ENCODE peak calls at places on chromosome 12, in four cellular contexts. X is WTC11, C is HepG2, R is GM12878. B is an unnamed sample.

GRCh38 chr12:109513977-109514376 is 36.5 kb downstream of the UBE3B start:
- DNase-seq in X (no peak), C (no peak), R (no peak), B (no peak)

GRCh38 chr12:13982010-13982409 is 608 bp upstream of the GRIN2B start:
- DNase-seq in X (peak), C (no peak), R (no peak), B (peak)

GRCh38 chr12:49684310-49684854 is 22.8 kb downstream of the FMNL3 start:
- DNase-seq in X (no peak), C (no peak), R (no peak), B (no peak)

GRCh38 chr12:83461326-83461985 is 774.8 kb downstream of the TMTC2 start:
- DNase-seq in X (no peak), C (no peak), R (no peak), B (no peak)

GRCh38 chr12:28569698-28570411 is 379.6 kb downstream of the CCDC91 start:
- DNase-seq in X (no peak), C (no peak), R (no peak), B (peak)

GRCh38 chr12:19234991-19235876 is 105.7 kb downstream of the PLEKHA5 start:
- DNase-seq in X (no peak), C (peak), R (no peak), B (no peak)

GRCh38 chr12:49671051-49671765 is 36.0 kb downstream of the FMNL3 start:
- DNase-seq in X (no peak), C (no peak), R (no peak), B (peak)

GRCh38 chr12:89693639-89694202 is 14.9 kb downstream of the ATP2B1 start:
- DNase-seq in X (no peak), C (no peak), R (no peak), B (no peak)

GRCh38 chr12:76637807-76638206 is 78.2 kb upstream of the OSBPL8 start:
- DNase-seq in X (no peak), C (no peak), R (no peak), B (no peak)

GRCh38 chr12:96401061-96401871 is 1.0 kb upstream of the CDK17 start:
- DNase-seq in X (no peak), C (peak), R (peak), B (peak)

GRCh38 chr12:124125472-124125871 is 152.5 kb downstream of the ZNF664 start:
- DNase-seq in X (no peak), C (no peak), R (peak), B (no peak)

GRCh38 chr12:113208041-113208934 is 13.0 kb upstream of the TPCN1 start:
- DNase-seq in X (no peak), C (no peak), R (peak), B (no peak)

GRCh38 chr12:75389706-75390105 is 1.2 kb upstream of the GLIPR1L2 start:
- DNase-seq in X (no peak), C (no peak), R (no peak), B (no peak)

GRCh38 chr12:75390899-75391538 is at the start of gene GLIPR1L2:
- DNase-seq in X (peak), C (peak), R (peak), B (peak)

GRCh38 chr12:75390156-75390898 is 562 bp upstream of the GLIPR1L2 start:
- DNase-seq in X (no peak), C (no peak), R (no peak), B (no peak)

GRCh38 chr12:75389061-75389460 is 1.8 kb upstream of the GLIPR1L2 start:
- DNase-seq in X (no peak), C (no peak), R (no peak), B (no peak)
- TF ChIP-seq TCF7 in X (no peak), C (no peak), R (no peak), B (no peak)

DNA sequence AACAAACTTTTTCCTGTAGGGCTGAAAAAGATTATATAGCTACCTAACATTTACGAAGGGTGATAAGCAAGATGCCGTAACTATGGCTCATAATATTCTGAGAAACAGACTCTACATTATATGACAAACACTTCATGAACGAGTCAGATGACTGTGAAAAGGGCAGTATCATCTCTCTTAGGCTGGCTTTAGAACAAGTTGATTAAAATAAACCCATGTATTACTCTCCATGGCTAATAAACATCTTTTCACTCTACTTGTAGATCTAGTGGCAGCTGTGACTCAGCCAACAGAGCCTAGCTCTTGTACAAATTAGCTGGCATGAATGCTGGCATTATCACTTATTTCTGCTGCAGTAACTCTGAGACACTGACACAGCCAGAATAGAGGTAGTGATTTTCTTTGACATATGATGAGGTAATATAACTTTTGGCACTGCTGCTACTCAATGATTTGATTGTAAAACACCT is 47.1 kb downstream of the SLC2A13 start:
- DNase-seq in X (no peak), C (no peak), R (no peak), B (no peak)
- TF ChIP-seq ETV6 in X (no peak), C (no peak), R (no peak), B (no peak)

GRCh38 chr12:65682145-65682544 is 142.1 kb upstream of the HMGA2 start:
- DNase-seq in X (no peak), C (no peak), R (no peak), B (no peak)
- TF ChIP-seq TCF7 in X (no peak), C (no peak), R (no peak), B (no peak)

DNA sequence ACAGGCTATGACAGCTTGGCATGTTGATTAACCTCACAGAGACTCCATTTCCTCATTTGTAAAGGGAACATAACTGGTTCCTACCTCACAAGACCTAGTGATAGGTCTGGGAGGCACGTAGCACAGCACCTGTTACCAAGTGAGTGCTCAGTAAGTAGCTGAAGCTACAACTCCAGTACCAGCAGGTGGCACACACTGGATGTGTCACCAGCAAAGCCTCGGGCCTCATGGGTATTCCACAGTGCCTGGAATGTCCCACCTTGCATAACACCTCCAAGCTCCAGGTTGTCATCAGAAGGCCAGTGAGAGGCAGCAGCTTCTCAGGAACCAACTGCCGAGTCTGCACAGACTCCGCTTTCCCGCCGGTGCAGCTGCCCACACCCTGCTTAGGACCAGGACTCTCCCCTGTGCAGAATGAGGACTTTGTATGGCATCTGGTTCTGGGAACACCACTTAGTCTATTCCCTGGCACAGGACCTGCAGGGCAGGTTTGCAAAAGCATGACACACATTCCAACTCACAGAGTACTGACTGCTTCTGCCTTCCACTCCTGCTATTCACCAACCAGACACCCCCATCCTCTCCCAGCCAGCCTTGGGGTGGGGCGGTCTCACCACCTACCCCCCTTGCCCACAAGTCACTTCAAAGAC is 4.2 kb downstream of the VDR start:
- DNase-seq in X (peak), C (peak), R (no peak), B (no peak)
- TF ChIP-seq ETV6 in X (no peak), C (no peak), R (no peak), B (no peak)

GRCh38 chr12:93292213-93292612 is 85.5 kb upstream of the NUDT4 start:
- DNase-seq in X (no peak), C (no peak), R (no peak), B (no peak)
- TF ChIP-seq TCF7 in X (no peak), C (no peak), R (no peak), B (no peak)

DNA sequence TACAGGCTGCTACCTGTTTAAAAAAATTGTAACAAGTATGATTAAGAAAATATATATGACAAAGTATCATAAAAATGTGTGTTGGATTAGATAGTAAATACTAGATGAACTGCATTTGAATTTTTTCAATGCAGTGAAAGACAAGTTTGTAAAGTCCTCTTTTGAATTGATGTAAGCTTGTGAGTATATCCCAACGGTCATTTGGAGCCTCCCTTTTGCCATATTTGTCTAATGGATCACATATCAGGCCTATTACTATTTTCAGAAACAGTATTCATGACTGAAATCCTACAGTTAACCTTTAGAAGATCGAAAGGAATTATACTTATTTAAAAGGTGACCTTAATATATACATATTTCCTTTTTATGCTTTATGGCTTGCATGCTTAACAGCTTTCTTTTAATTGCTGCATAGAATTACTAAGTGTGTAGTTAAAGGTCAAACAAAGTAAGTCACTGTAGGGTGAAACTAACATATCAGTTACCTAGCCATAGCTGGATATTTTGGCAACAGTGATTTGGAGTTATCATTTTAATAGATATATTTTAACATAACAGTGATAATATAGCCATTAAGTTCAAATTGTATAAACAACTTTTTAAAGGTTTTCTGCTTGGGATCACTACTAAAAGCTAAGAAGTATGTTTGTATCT is 53.6 kb downstream of the USP15 start:
- DNase-seq in X (no peak), C (no peak), R (no peak), B (no peak)
- TF ChIP-seq ETV6 in X (no peak), C (no peak), R (no peak), B (no peak)

GRCh38 chr12:129193263-129193871 is 340.1 kb downstream of the GLT1D1 start:
- DNase-seq in X (peak), C (no peak), R (no peak), B (peak)

GRCh38 chr12:129185855-129186254 is 332.6 kb downstream of the GLT1D1 start:
- DNase-seq in X (no peak), C (no peak), R (no peak), B (no peak)

GRCh38 chr12:129195081-129195480 is 341.8 kb downstream of the GLT1D1 start:
- DNase-seq in X (no peak), C (no peak), R (no peak), B (no peak)

GRCh38 chr12:129186952-129187351 is 333.7 kb downstream of the GLT1D1 start:
- DNase-seq in X (no peak), C (no peak), R (no peak), B (no peak)

DNA sequence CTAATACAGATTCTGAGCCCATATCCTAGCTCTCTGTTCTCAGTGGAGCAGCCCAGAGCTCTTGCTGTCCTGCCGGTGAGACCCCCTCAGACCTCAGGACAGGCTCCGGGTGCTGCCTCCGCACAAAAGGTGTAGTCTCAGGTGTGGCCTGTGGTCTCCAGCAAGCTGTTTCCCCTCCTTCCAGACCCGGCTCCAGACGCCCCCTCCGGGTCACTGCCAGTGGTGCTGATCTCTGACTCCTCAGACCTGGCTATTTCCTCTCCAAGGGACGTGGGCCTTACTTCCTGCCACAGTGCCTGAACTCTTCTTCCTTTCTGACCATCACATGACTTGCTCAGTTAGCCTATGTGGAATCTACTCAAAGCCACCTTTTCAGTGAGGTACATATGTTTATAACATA is 337.5 kb downstream of the GLT1D1 start:
- DNase-seq in X (peak), C (no peak), R (no peak), B (no peak)
- TF ChIP-seq TCF7 in X (no peak), C (no peak), R (no peak), B (no peak)

GRCh38 chr12:114319422-114319821 is 86.5 kb downstream of the TBX5 start:
- DNase-seq in X (no peak), C (no peak), R (no peak), B (no peak)
- TF ChIP-seq ETV6 in X (no peak), C (no peak), R (no peak), B (no peak)